ENCODE peak calls at places on chromosomes 6 and 20, in five cellular contexts. H is cardiac muscle cell, L is body of pancreas, O is astrocyte of the spinal cord, T is astrocyte. Q is an unnamed sample.

GRCh38 chr20:9149796-9150195 is 80.9 kb downstream of the PLCB4 start:
- DNase-seq in H (no peak), L (no peak), O (no peak), T (no peak), Q (no peak)

GRCh38 chr20:34904202-34904621 is 27.8 kb downstream of the ACSS2 start:
- DNase-seq in L (no peak), O (no peak), H (no peak), T (no peak), Q (no peak)

GRCh38 chr6:135280375-135281136 is 99.4 kb downstream of the MYB start:
- DNase-seq in T (peak; percentile 53), L (peak; percentile 33), H (no peak), O (no peak), Q (peak; percentile 58)

GRCh38 chr6:14882394-14883073 is 363.3 kb upstream of the JARID2 start:
- DNase-seq in T (no peak), H (no peak), O (peak; percentile 13), L (no peak), Q (no peak)

GRCh38 chr20:47389867-47390347 is 33.4 kb upstream of the ZMYND8 start:
- DNase-seq in O (peak; percentile 39), L (no peak), H (no peak), T (peak; percentile 67), Q (no peak)

GRCh38 chr20:25281541-25281991 is 33.7 kb downstream of the PYGB start:
- DNase-seq in O (no peak), T (no peak), H (no peak), L (no peak), Q (peak; percentile 26)

GRCh38 chr20:32585011-32585518 is at the start of gene NOL4L:
- DNase-seq in T (no peak), H (peak; percentile 70), O (no peak), L (no peak), Q (no peak)

GRCh38 chr6:27601668-27602254 is 128.9 kb upstream of the ZNF184 start:
- DNase-seq in O (no peak), T (no peak), L (no peak), H (peak; percentile 30), Q (no peak)

DNA sequence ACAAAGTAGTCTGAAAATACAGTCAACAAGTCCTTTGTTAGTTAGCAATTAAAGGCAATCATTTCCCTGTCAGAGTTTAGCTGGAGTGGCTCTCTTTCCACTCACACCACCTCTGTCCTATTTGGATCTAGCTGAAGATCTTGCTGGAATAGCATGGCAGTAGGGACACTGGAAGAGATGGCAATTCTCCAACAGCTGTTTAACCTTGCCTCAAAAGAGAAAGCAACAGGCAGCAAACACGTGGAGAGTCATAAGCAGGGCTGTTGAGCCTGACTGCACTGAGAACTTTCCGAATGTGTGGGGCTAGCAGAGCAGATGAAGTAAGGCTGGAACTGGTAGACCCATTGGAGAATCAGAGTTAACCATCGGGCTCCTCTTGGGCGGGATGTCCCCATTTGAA is 38.0 kb upstream of the PRSS35 start:
- DNase-seq in L (no peak), O (peak; percentile 14), T (peak; percentile 4), H (no peak), Q (peak; percentile 9)
- H3K4me3 ChIP-seq in L (no peak overlapping the region), O (no peak overlapping the region), T (no peak overlapping the region), H (no peak overlapping the region), Q (no peak overlapping the region)

GRCh38 chr6:34532230-34532629 is 23.9 kb downstream of the SPDEF start:
- DNase-seq in O (no peak), L (no peak), H (no peak), T (no peak), Q (no peak)
- H3K4me3 ChIP-seq in O (peak overlapping the region; percentile 35), L (no peak overlapping the region), H (no peak overlapping the region), T (no peak overlapping the region), Q (peak overlapping the region; percentile 17)

GRCh38 chr6:85453052-85453451 is 3.2 kb downstream of the NT5E start:
- DNase-seq in H (no peak), T (no peak), L (no peak), O (no peak), Q (no peak)
- H3K4me3 ChIP-seq in H (no peak overlapping the region), T (peak overlapping the region; percentile 89), L (no peak overlapping the region), O (peak overlapping the region; percentile 77), Q (peak overlapping the region; percentile 15)

GRCh38 chr6:162727347-162728176 is at the start of the genes PACRG and PRKN:
- DNase-seq in L (peak; percentile 100), H (peak; percentile 100), O (peak; percentile 99), T (peak; percentile 91), Q (peak; percentile 89)

GRCh38 chr6:162730502-162730901 is 2.7 kb downstream of the PACRG start:
- DNase-seq in L (no peak), H (no peak), O (no peak), T (no peak), Q (no peak)

GRCh38 chr6:162726997-162727346 is 594 bp downstream of the PRKN start:
- DNase-seq in O (peak; percentile 6), T (no peak), H (peak; percentile 22), L (no peak), Q (no peak)

GRCh38 chr6:162728706-162729105 is 932 bp downstream of the PACRG start:
- DNase-seq in L (no peak), H (no peak), O (no peak), T (no peak), Q (no peak)

GRCh38 chr6:162728177-162728571 is 400 bp downstream of the PACRG start:
- DNase-seq in L (peak; percentile 3), H (no peak), T (no peak), O (no peak), Q (no peak)
- H3K4me3 ChIP-seq in L (no peak overlapping the region), H (no peak overlapping the region), T (peak overlapping the region; percentile 62), O (peak overlapping the region; percentile 56), Q (peak overlapping the region; percentile 88)

DNA sequence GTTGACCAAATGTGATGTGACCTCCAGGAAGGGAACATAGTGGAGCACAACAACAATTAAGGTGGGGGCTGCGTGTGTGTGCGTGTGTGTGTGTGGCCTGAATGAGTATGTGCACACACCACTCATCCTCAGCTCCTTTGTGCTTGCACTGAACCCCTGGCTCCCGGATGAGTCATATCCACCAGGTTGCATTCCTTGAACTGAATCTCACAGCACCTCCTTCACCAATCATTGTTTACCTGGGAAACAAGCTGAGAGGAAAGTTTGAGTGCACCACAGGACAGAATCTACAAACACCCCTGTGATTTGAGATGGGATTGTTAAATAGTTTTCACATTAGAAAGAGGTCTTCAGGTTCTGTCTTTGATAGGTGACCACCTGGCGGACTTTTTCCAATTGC is 33.7 kb upstream of the GPR6 start:
- DNase-seq in L (no peak), T (no peak), O (no peak), H (no peak), Q (no peak)
- H3K4me3 ChIP-seq in L (no peak overlapping the region), T (no peak overlapping the region), O (no peak overlapping the region), H (no peak overlapping the region), Q (no peak overlapping the region)

DNA sequence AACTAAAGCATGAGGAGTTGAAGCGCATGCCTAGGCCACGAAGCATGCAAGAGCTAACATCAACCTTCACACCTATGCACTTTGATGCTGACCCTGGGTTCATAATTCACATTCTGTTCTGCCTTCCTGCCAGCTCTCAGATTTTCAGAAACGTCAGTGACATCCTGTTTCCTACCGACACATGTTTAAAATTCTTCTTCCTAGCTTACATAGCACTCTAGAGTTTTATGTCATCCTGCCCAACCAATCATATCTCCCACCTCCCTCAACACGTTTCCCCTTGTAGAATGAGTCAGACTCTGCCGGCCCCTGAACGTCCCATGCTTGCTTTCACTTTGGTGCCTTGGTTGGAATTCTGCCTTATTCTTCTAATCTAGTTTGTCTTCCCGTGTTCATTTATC is 97.1 kb upstream of the MAP7 start:
- DNase-seq in T (peak; percentile 95), O (peak; percentile 88), L (peak; percentile 65), H (no peak), Q (peak; percentile 71)
- H3K4me3 ChIP-seq in T (peak overlapping the region; percentile 34), O (no peak overlapping the region), L (no peak overlapping the region), H (no peak overlapping the region), Q (no peak overlapping the region)